ENCODE peak calls at places on chromosomes 5 and 9, in six cellular contexts. One of them, this sample, is unnamed.

GRCh38 chr9:3459076-3459475 is 66.7 kb downstream of the RFX3 start:
- DNase-seq in A673: peak
- DNase-seq in choroid plexus epithelial cell: peak
- DNase-seq in lower lobe of right lung: no peak
- DNase-seq in tibial artery: no peak
- DNase-seq in cardiac muscle cell: peak
- DNase-seq in this sample: no peak

GRCh38 chr9:2356391-2356790 is 265.2 kb upstream of the VLDLR start:
- DNase-seq in A673: no peak
- DNase-seq in tibial artery: no peak
- DNase-seq in lower lobe of right lung: no peak
- DNase-seq in cardiac muscle cell: peak
- DNase-seq in choroid plexus epithelial cell: peak
- DNase-seq in this sample: no peak

GRCh38 chr9:77960356-77961153 is 71.1 kb downstream of the GNAQ start:
- DNase-seq in cardiac muscle cell: no peak
- DNase-seq in tibial artery: no peak
- DNase-seq in A673: peak
- DNase-seq in lower lobe of right lung: no peak
- DNase-seq in choroid plexus epithelial cell: no peak
- DNase-seq in this sample: no peak

GRCh38 chr5:140104100-140104499 is 9.8 kb upstream of the PURA start:
- DNase-seq in tibial artery: no peak
- DNase-seq in cardiac muscle cell: no peak
- DNase-seq in A673: no peak
- DNase-seq in choroid plexus epithelial cell: no peak
- DNase-seq in lower lobe of right lung: no peak
- DNase-seq in this sample: no peak

GRCh38 chr9:124010303-124010664 is 1.3 kb upstream of the LHX2 start:
- DNase-seq in A673: no peak
- DNase-seq in lower lobe of right lung: no peak
- DNase-seq in tibial artery: peak
- DNase-seq in cardiac muscle cell: no peak
- DNase-seq in choroid plexus epithelial cell: no peak
- DNase-seq in this sample: no peak

GRCh38 chr5:139100825-139101224 is 97.3 kb downstream of the SIL1 start:
- DNase-seq in A673: no peak
- DNase-seq in cardiac muscle cell: peak
- DNase-seq in lower lobe of right lung: no peak
- DNase-seq in choroid plexus epithelial cell: peak
- DNase-seq in tibial artery: no peak
- DNase-seq in this sample: no peak

GRCh38 chr9:69660304-69660703 is 11.9 kb downstream of the APBA1 start:
- DNase-seq in tibial artery: no peak
- DNase-seq in choroid plexus epithelial cell: no peak
- DNase-seq in A673: no peak
- DNase-seq in cardiac muscle cell: no peak
- DNase-seq in lower lobe of right lung: no peak
- DNase-seq in this sample: no peak

GRCh38 chr5:167460449-167461020 is 830.9 kb upstream of the WWC1 start:
- DNase-seq in A673: no peak
- DNase-seq in cardiac muscle cell: no peak
- DNase-seq in choroid plexus epithelial cell: no peak
- DNase-seq in lower lobe of right lung: no peak
- DNase-seq in tibial artery: no peak
- DNase-seq in this sample: peak

DNA sequence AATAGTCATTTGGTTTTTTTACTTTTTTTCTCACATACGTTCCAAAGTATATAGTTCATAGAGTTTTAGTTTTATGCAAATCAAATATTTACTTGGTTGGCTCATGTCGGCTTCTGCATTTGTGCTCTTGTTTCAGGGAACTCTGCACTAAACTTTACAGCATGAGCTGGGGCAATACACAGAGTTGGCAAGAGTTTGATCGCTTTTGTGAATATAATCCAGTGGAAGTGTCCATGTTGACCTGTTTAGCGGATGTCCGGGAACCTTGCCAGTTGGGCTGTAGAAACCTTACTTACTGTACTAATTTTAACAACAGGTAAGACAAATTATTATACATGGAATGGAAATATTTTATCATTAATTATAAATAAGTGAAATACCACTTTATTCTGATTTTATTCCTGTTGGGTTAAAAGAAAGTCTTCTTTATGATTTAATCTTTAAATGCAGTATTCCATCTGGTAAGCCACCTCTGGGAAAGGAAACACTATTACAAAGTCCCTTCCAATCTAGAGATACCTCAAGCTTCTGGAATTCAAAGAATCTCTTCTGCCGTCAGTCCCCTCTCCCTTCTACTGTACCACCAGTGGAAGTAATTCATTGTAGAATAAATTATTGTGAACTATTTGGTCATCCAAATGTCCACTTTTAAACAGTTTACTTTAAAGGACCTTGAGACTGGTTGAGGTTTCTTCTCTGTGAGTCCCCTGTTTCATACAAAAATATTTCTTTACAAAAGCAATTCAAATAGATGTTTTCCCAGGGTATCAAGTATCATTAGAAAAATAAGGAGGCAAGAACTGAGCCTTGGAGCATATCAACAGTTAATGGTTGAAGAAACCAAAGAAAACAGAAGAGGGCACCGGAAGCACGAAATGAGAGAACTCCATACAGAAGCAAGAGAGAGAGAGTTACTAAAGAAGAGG is 45.2 kb upstream of the GLIPR2 start:
- DNase-seq in choroid plexus epithelial cell: peak
- DNase-seq in cardiac muscle cell: peak
- DNase-seq in tibial artery: no peak
- DNase-seq in lower lobe of right lung: no peak
- DNase-seq in A673: no peak
- DNase-seq in this sample: no peak
- TF ChIP-seq CTCF in choroid plexus epithelial cell: no peak
- TF ChIP-seq CTCF in cardiac muscle cell: no peak
- TF ChIP-seq CTCF in tibial artery: no peak
- TF ChIP-seq CTCF in lower lobe of right lung: no peak
- TF ChIP-seq CTCF in A673: no peak
- TF ChIP-seq CTCF in this sample: no peak

DNA sequence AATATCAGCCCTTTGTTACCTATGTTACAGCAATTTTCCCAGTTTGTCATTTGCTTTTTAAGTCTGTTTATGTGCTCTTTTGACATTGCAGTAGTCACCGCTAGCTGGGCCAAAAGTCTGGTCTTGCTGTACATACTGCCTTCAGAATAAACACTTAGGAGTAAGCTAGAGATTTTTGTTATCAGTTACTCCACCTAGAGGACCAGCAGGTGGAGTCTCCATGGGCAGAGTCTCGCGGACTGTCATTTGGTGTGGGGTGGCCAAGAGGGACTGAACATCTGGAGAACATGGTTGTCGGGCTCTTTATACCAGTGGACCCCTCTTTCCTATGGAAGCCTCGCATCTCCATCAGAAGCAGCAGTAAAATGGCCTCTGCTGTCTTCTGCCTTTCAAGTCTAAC is 10.8 kb upstream of the MGAT1 start:
- DNase-seq in tibial artery: peak
- DNase-seq in lower lobe of right lung: no peak
- DNase-seq in choroid plexus epithelial cell: no peak
- DNase-seq in cardiac muscle cell: no peak
- DNase-seq in A673: no peak
- DNase-seq in this sample: no peak
- TF ChIP-seq CTCF in tibial artery: no peak
- TF ChIP-seq CTCF in lower lobe of right lung: no peak
- TF ChIP-seq CTCF in choroid plexus epithelial cell: no peak
- TF ChIP-seq CTCF in cardiac muscle cell: no peak
- TF ChIP-seq CTCF in A673: no peak
- TF ChIP-seq CTCF in this sample: peak

GRCh38 chr9:72333758-72334157 is 31.2 kb downstream of the ZFAND5 start:
- DNase-seq in cardiac muscle cell: no peak
- DNase-seq in A673: no peak
- DNase-seq in tibial artery: no peak
- DNase-seq in choroid plexus epithelial cell: no peak
- DNase-seq in lower lobe of right lung: no peak
- DNase-seq in this sample: no peak
- TF ChIP-seq CTCF in cardiac muscle cell: no peak
- TF ChIP-seq CTCF in A673: peak
- TF ChIP-seq CTCF in tibial artery: no peak
- TF ChIP-seq CTCF in choroid plexus epithelial cell: peak
- TF ChIP-seq CTCF in lower lobe of right lung: no peak
- TF ChIP-seq CTCF in this sample: peak

DNA sequence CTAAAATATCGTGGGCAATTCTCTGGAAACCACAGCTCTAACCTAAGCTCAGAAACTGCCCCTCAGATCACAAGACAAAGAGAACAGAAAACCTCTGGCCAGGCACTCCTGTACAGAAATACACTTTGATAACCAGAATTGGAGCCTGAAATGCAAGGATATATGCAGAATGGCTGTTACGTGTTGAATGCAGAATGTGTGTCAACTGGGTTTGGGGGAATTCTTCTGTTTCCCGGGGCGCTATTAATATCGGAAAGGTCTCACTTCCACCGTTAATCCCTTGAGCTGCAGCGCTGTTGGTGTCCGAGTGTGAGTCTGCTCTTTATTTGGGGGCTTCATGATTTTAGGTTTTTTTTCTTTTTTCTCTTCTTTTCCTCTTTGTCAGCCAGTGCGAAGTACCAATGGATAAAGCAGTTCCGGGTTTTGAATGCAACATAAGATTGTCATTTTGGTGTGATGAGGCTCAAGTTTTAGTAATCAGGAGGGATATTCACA is 1.2 kb downstream of the PIK3R1 start:
- DNase-seq in A673: peak
- DNase-seq in tibial artery: no peak
- DNase-seq in cardiac muscle cell: no peak
- DNase-seq in lower lobe of right lung: no peak
- DNase-seq in choroid plexus epithelial cell: peak
- DNase-seq in this sample: peak
- TF ChIP-seq CTCF in A673: no peak
- TF ChIP-seq CTCF in tibial artery: no peak
- TF ChIP-seq CTCF in cardiac muscle cell: peak
- TF ChIP-seq CTCF in lower lobe of right lung: no peak
- TF ChIP-seq CTCF in choroid plexus epithelial cell: no peak
- TF ChIP-seq CTCF in this sample: no peak

GRCh38 chr5:97183100-97183929 is at the start of gene RIOK2:
- DNase-seq in lower lobe of right lung: peak
- DNase-seq in A673: peak
- DNase-seq in choroid plexus epithelial cell: peak
- DNase-seq in cardiac muscle cell: peak
- DNase-seq in tibial artery: peak
- DNase-seq in this sample: peak
- TF ChIP-seq CTCF in lower lobe of right lung: no peak
- TF ChIP-seq CTCF in A673: no peak
- TF ChIP-seq CTCF in choroid plexus epithelial cell: peak
- TF ChIP-seq CTCF in cardiac muscle cell: no peak
- TF ChIP-seq CTCF in tibial artery: no peak
- TF ChIP-seq CTCF in this sample: no peak

GRCh38 chr5:129271309-129271708 is 176.8 kb downstream of the ISOC1 start:
- DNase-seq in cardiac muscle cell: peak
- DNase-seq in tibial artery: no peak
- DNase-seq in A673: peak
- DNase-seq in lower lobe of right lung: no peak
- DNase-seq in choroid plexus epithelial cell: peak
- DNase-seq in this sample: no peak
- TF ChIP-seq CTCF in cardiac muscle cell: peak
- TF ChIP-seq CTCF in tibial artery: no peak
- TF ChIP-seq CTCF in A673: peak
- TF ChIP-seq CTCF in lower lobe of right lung: no peak
- TF ChIP-seq CTCF in choroid plexus epithelial cell: peak
- TF ChIP-seq CTCF in this sample: no peak

GRCh38 chr5:145701404-145701803 is 133.7 kb downstream of the PRELID2 start:
- DNase-seq in tibial artery: no peak
- DNase-seq in lower lobe of right lung: no peak
- DNase-seq in choroid plexus epithelial cell: no peak
- DNase-seq in A673: no peak
- DNase-seq in cardiac muscle cell: no peak
- DNase-seq in this sample: no peak
- TF ChIP-seq CTCF in tibial artery: no peak
- TF ChIP-seq CTCF in lower lobe of right lung: no peak
- TF ChIP-seq CTCF in choroid plexus epithelial cell: peak
- TF ChIP-seq CTCF in A673: peak
- TF ChIP-seq CTCF in cardiac muscle cell: no peak
- TF ChIP-seq CTCF in this sample: no peak

This sample was measured in GM10248.